ENCODE peak calls at places on chromosomes 16 and 17, in eight cellular contexts. H, S, U, T, L, F, Y and A are unnamed samples.

GRCh38 chr16:29877266-29877961 is 14.4 kb upstream of the CDIPT start:
- DNase-seq in H (no peak), S (no peak), U (peak), T (no peak), L (peak), F (no peak), Y (no peak), A (peak)

GRCh38 chr17:4939554-4939803 is 367 bp downstream of the SLC25A11 start:
- DNase-seq in H (no peak), S (no peak), U (no peak), T (no peak), L (no peak), F (no peak), Y (no peak), A (no peak)

GRCh38 chr17:59361386-59361785 is 29.9 kb downstream of the YPEL2 start:
- DNase-seq in H (no peak), S (no peak), U (peak), T (no peak), L (no peak), F (no peak), Y (no peak), A (no peak)

GRCh38 chr17:70254735-70255460 is 85.6 kb downstream of the KCNJ2 start:
- DNase-seq in H (no peak), S (no peak), U (no peak), T (no peak), L (no peak), F (no peak), Y (no peak), A (no peak)

GRCh38 chr17:81422776-81423697 is 27.8 kb downstream of the BAHCC1 start:
- DNase-seq in H (no peak), S (no peak), U (peak), T (no peak), L (peak), F (peak), Y (peak), A (no peak)

GRCh38 chr17:48198950-48199541 is 91.5 kb downstream of the SNX11 start:
- DNase-seq in H (no peak), S (no peak), U (no peak), T (no peak), L (no peak), F (no peak), Y (no peak), A (no peak)

GRCh38 chr17:3911271-3912053 is 4.8 kb downstream of the P2RX1 start:
- DNase-seq in H (no peak), S (no peak), U (no peak), T (peak), L (no peak), F (peak), Y (no peak), A (no peak)

GRCh38 chr17:74677558-74678466 is 34.9 kb downstream of the CD300LF start:
- DNase-seq in H (no peak), S (no peak), U (no peak), T (no peak), L (no peak), F (peak), Y (no peak), A (no peak)

GRCh38 chr16:4404247-4404966 is 12.0 kb downstream of the CORO7 start:
- DNase-seq in H (no peak), S (no peak), U (no peak), T (no peak), L (peak), F (no peak), Y (no peak), A (peak)

GRCh38 chr16:23597003-23597756 is 1.1 kb upstream of the NDUFAB1 start:
- DNase-seq in H (no peak), S (no peak), U (no peak), T (no peak), L (peak), F (no peak), Y (no peak), A (peak)

GRCh38 chr17:40556884-40557414 is 8.3 kb downstream of the CCR7 start:
- DNase-seq in H (no peak), S (no peak), U (no peak), T (no peak), L (no peak), F (no peak), Y (peak), A (peak)

GRCh38 chr16:25006504-25007055 is 8.6 kb downstream of the ARHGAP17 start:
- DNase-seq in H (no peak), S (no peak), U (peak), T (no peak), L (no peak), F (no peak), Y (peak), A (no peak)

GRCh38 chr17:17783825-17784598 is 52.8 kb downstream of the SREBF1 start:
- DNase-seq in H (no peak), S (peak), U (no peak), T (no peak), L (peak), F (peak), Y (peak), A (peak)

GRCh38 chr17:67520282-67520906 is 143.3 kb downstream of the PITPNC1 start:
- DNase-seq in H (no peak), S (no peak), U (no peak), T (no peak), L (peak), F (no peak), Y (no peak), A (no peak)

GRCh38 chr16:56841233-56841632 is 23.8 kb upstream of the SLC12A3 start:
- DNase-seq in H (no peak), S (no peak), U (no peak), T (no peak), L (no peak), F (no peak), Y (no peak), A (no peak)

GRCh38 chr16:17404903-17405691 is 65.7 kb downstream of the XYLT1 start:
- DNase-seq in H (no peak), S (no peak), U (no peak), T (no peak), L (peak), F (peak), Y (peak), A (no peak)

GRCh38 chr17:67475161-67475887 is 98.2 kb downstream of the PITPNC1 start:
- DNase-seq in H (no peak), S (peak), U (peak), T (peak), L (peak), F (peak), Y (peak), A (peak)

GRCh38 chr17:70329751-70330150 is 160.4 kb downstream of the KCNJ2 start:
- DNase-seq in H (no peak), S (peak), U (no peak), T (no peak), L (no peak), F (no peak), Y (no peak), A (no peak)

GRCh38 chr16:69904495-69905170 is 46.5 kb upstream of the CLEC18A start:
- DNase-seq in H (no peak), S (no peak), U (no peak), T (no peak), L (no peak), F (no peak), Y (no peak), A (no peak)

GRCh38 chr16:21996923-21997692 is 3.8 kb downstream of the PDZD9 start:
- DNase-seq in H (no peak), S (no peak), U (no peak), T (no peak), L (no peak), F (no peak), Y (no peak), A (no peak)

GRCh38 chr16:23016372-23016771 is 132.9 kb downstream of the USP31 start:
- DNase-seq in H (no peak), S (no peak), U (no peak), T (no peak), L (no peak), F (no peak), Y (no peak), A (no peak)

GRCh38 chr17:44174427-44174826 is 3.9 kb downstream of the ASB16 start:
- DNase-seq in H (no peak), S (no peak), U (no peak), T (no peak), L (no peak), F (no peak), Y (no peak), A (no peak)

GRCh38 chr17:78935419-78936323 is 10.5 kb upstream of the TIMP2 start:
- DNase-seq in H (no peak), S (no peak), U (no peak), T (no peak), L (peak), F (peak), Y (peak), A (no peak)

GRCh38 chr16:89890200-89890599 is 16.8 kb downstream of the TCF25 start:
- DNase-seq in H (no peak), S (no peak), U (no peak), T (no peak), L (no peak), F (no peak), Y (no peak), A (no peak)

GRCh38 chr17:27294689-27295630 is 1.0 kb downstream of the WSB1 start:
- DNase-seq in H (peak), S (peak), U (peak), T (peak), L (peak), F (peak), Y (peak), A (no peak)

GRCh38 chr17:50865060-50865867 is 890 bp downstream of the TOB1 start:
- DNase-seq in H (no peak), S (peak), U (peak), T (peak), L (peak), F (peak), Y (peak), A (peak)

GRCh38 chr17:79650861-79651260 is 40.0 kb upstream of the RBFOX3 start:
- DNase-seq in H (no peak), S (no peak), U (no peak), T (no peak), L (peak), F (no peak), Y (peak), A (no peak)

GRCh38 chr17:73419051-73419450 is 107.2 kb upstream of the CDC42EP4 start:
- DNase-seq in H (no peak), S (no peak), U (no peak), T (no peak), L (no peak), F (no peak), Y (no peak), A (no peak)

GRCh38 chr16:48619547-48619946 is 9.6 kb upstream of the N4BP1 start:
- DNase-seq in H (no peak), S (no peak), U (no peak), T (no peak), L (no peak), F (no peak), Y (no peak), A (no peak)

GRCh38 chr16:65878347-65878746 is 488.1 kb upstream of the CDH5 start:
- DNase-seq in H (no peak), S (no peak), U (no peak), T (no peak), L (no peak), F (no peak), Y (no peak), A (no peak)

GRCh38 chr16:59259074-59259963 is 525.2 kb upstream of the GOT2 start:
- DNase-seq in H (no peak), S (no peak), U (no peak), T (no peak), L (no peak), F (no peak), Y (no peak), A (no peak)

GRCh38 chr16:10579965-10580918 is at the start of gene EMP2:
- DNase-seq in H (no peak), S (peak), U (peak), T (no peak), L (peak), F (peak), Y (peak), A (peak)

GRCh38 chr16:23896832-23897821 is 61.3 kb downstream of the PRKCB start:
- DNase-seq in H (no peak), S (no peak), U (no peak), T (no peak), L (no peak), F (no peak), Y (no peak), A (no peak)

GRCh38 chr16:20743591-20743990 is 2.0 kb upstream of the THUMPD1 start:
- DNase-seq in H (no peak), S (no peak), U (no peak), T (no peak), L (no peak), F (no peak), Y (no peak), A (no peak)